ENCODE peak calls at places on chromosomes 4 and X, in ten cellular contexts. X, T, G, L, D, M, N, W, I and C are unnamed samples.

GRCh38 chr4:166077782-166078181 is 204.7 kb downstream of the TLL1 start:
- DNase-seq in G (no peak), M (no peak), T (no peak), L (no peak), I (no peak), X (no peak), N (no peak), D (no peak), W (no peak), C (no peak)

GRCh38 chr4:83335691-83336090 is 1.0 kb upstream of the HPSE start:
- DNase-seq in D (no peak), I (no peak), M (no peak), G (no peak), X (no peak), N (no peak), W (no peak), L (no peak), T (peak), C (no peak)

GRCh38 chr4:76747613-76748012 is 150.3 kb downstream of the SOWAHB start:
- DNase-seq in T (peak), X (no peak), I (no peak), M (no peak), D (no peak), L (no peak), G (no peak), N (no peak), W (no peak), C (no peak)

GRCh38 chr4:98689507-98690174 is 31.2 kb upstream of the TSPAN5 start:
- DNase-seq in L (no peak), X (no peak), M (no peak), N (no peak), I (no peak), D (no peak), T (no peak), G (no peak), W (no peak), C (no peak)

GRCh38 chrX:155086202-155086840 is 15.0 kb downstream of the BRCC3 start:
- DNase-seq in I (no peak), D (no peak), L (peak), G (no peak), M (no peak), N (peak), T (peak), W (no peak), X (peak), C (no peak)

GRCh38 chr4:38085394-38086150 is 125.4 kb downstream of the PTTG2 start:
- DNase-seq in X (no peak), W (no peak), M (no peak), N (no peak), T (no peak), D (no peak), G (no peak), I (no peak), L (no peak), C (no peak)

GRCh38 chrX:49053223-49054072 is 5.4 kb upstream of the CCDC120 start:
- DNase-seq in I (peak), T (peak), G (no peak), N (peak), W (no peak), X (peak), L (peak), D (no peak), M (peak), C (no peak)

GRCh38 chr4:47598320-47598719 is 113.2 kb downstream of the ATP10D start:
- DNase-seq in D (no peak), T (no peak), W (no peak), M (no peak), N (no peak), L (no peak), X (peak), I (no peak), G (no peak), C (no peak)

GRCh38 chr4:16237715-16238114 is 11.4 kb upstream of the TAPT1 start:
- DNase-seq in N (no peak), M (no peak), D (no peak), W (no peak), X (no peak), G (no peak), I (no peak), T (no peak), L (no peak), C (no peak)

GRCh38 chrX:49761481-49761880 is 65.7 kb upstream of the PAGE1 start:
- DNase-seq in M (no peak), N (no peak), L (no peak), X (peak), G (no peak), D (no peak), T (peak), I (no peak), W (no peak), C (no peak)

GRCh38 chrX:54357414-54358377 is at the start of gene WNK3:
- DNase-seq in I (no peak), G (no peak), X (peak), W (peak), M (peak), N (peak), T (peak), D (peak), L (peak), C (no peak)

GRCh38 chr4:177393236-177393635 is 49.0 kb downstream of the AGA start:
- DNase-seq in D (no peak), G (no peak), I (no peak), W (no peak), L (no peak), X (no peak), N (no peak), T (no peak), M (no peak), C (no peak)

GRCh38 chr4:15695240-15695699 is 7.6 kb upstream of the BST1 start:
- DNase-seq in N (no peak), D (no peak), G (peak), W (no peak), I (no peak), T (peak), X (peak), L (no peak), M (peak), C (peak)

GRCh38 chrX:57453901-57454300 is 137.9 kb upstream of the ZXDB start:
- DNase-seq in M (no peak), T (no peak), G (no peak), W (no peak), D (no peak), I (peak), L (no peak), N (no peak), X (peak), C (no peak)

GRCh38 chr4:13523591-13524503 is 20.5 kb downstream of the NKX3-2 start:
- DNase-seq in G (no peak), D (no peak), L (no peak), N (no peak), X (no peak), W (no peak), I (no peak), T (no peak), M (no peak), C (no peak)

GRCh38 chr4:138658518-138658917 is 357.1 kb upstream of the NOCT start:
- DNase-seq in I (no peak), N (no peak), D (no peak), W (no peak), G (no peak), T (no peak), L (no peak), M (no peak), X (no peak), C (no peak)

GRCh38 chr4:77155631-77156345 is 1.2 kb upstream of the CCNG2 start:
- DNase-seq in G (no peak), T (no peak), L (no peak), W (no peak), D (no peak), X (no peak), I (no peak), M (no peak), N (no peak), C (no peak)

GRCh38 chr4:23373269-23373668 is 516.6 kb downstream of the PPARGC1A start:
- DNase-seq in N (peak), T (no peak), W (no peak), L (no peak), G (no peak), I (no peak), M (peak), X (peak), D (no peak), C (peak)

GRCh38 chrX:123803331-123803983 is 56.4 kb upstream of the XIAP start:
- DNase-seq in L (peak), G (no peak), D (no peak), M (peak), I (peak), T (peak), N (no peak), X (peak), W (no peak), C (peak)

GRCh38 chr4:154617820-154618317 is 5.4 kb upstream of the FGG start:
- DNase-seq in N (no peak), M (no peak), T (no peak), D (no peak), X (no peak), W (no peak), L (no peak), G (no peak), I (no peak), C (no peak)

DNA sequence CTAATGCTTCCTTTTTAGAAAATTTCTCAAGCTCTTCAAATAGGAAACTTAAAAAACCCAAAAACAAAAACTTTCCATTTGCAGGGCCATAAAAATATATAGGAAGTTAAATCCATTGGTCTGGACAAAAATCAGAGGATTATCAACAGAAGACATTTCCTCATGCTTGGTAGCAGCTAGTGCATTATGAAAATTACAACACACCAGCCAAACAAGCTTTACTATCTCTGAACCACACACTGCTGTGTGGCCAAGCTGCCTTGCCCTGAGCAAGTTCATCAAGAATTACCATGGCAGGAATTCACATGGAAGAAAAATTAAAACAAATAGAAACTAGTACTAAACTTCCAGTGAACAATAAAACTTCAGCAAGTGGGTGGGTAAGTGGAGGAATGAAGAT is 3.6 kb downstream of the USP46 start:
- DNase-seq in N (no peak), M (no peak), D (no peak), T (no peak), W (no peak), G (no peak), X (peak), L (no peak), I (no peak), C (no peak)
- H3K4me3 ChIP-seq in N (no peak), M (no peak), D (no peak), T (no peak), W (no peak), G (no peak), X (no peak), L (no peak), I (no peak), C (no peak)

DNA sequence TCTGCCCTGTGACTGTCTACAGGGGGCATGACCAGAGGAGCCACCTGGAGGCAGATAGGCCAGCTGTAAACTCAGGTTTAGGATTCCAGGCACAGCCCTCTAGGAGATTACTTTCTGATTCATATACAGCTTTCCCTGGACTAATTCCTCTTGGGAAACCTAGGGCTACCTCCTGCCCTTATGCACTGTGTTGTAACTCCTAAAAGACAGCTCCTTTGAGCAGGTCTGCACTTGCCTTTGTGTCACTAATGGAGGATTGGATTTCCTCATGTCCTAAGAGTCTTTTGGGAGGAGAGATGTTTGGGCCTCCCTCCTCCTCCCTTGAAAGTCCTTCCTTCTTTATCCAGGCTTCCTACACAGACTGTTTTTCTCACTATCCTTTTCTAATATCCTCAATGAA is 202.0 kb downstream of the PCDH19 start:
- DNase-seq in N (no peak), W (no peak), L (no peak), T (no peak), I (no peak), X (no peak), M (no peak), D (no peak), G (no peak), C (no peak)
- TF ChIP-seq CTCF in N (no peak), W (no peak), L (no peak), T (no peak), I (no peak), X (no peak), M (no peak), D (no peak), G (no peak), C (no peak)

GRCh38 chrX:153879741-153880439 is 6.1 kb downstream of the L1CAM start:
- DNase-seq in L (no peak), X (no peak), G (no peak), W (no peak), D (no peak), N (no peak), M (no peak), T (no peak), I (no peak), C (no peak)

GRCh38 chrX:153880440-153880815 is 5.5 kb downstream of the L1CAM start:
- DNase-seq in M (no peak), L (no peak), D (no peak), W (no peak), I (no peak), G (no peak), N (no peak), X (no peak), T (no peak), C (no peak)

GRCh38 chrX:153877571-153878261 is 8.3 kb downstream of the L1CAM start:
- DNase-seq in X (no peak), N (no peak), M (no peak), I (no peak), L (no peak), T (no peak), G (no peak), D (no peak), W (no peak), C (no peak)

GRCh38 chrX:153878969-153879653 is 6.9 kb downstream of the L1CAM start:
- DNase-seq in W (no peak), I (no peak), L (no peak), X (no peak), D (no peak), M (no peak), G (no peak), T (no peak), N (no peak), C (no peak)

GRCh38 chrX:153878285-153878779 is 7.6 kb downstream of the L1CAM start:
- DNase-seq in N (no peak), I (no peak), X (no peak), G (no peak), T (no peak), D (no peak), L (no peak), M (no peak), W (no peak), C (no peak)
- H3K4me3 ChIP-seq in N (no peak), I (no peak), X (no peak), G (no peak), T (no peak), D (no peak), L (no peak), M (no peak), W (no peak), C (no peak)

GRCh38 chr4:44927361-44928061 is 201.2 kb upstream of the GNPDA2 start:
- DNase-seq in D (no peak), N (no peak), W (no peak), G (no peak), M (no peak), I (no peak), X (peak), T (peak), L (no peak), C (no peak)
- TF ChIP-seq CTCF in D (peak), N (peak), W (peak), G (no peak), M (peak), I (peak), X (peak), T (peak), L (no peak), C (peak)

GRCh38 chr4:54032558-54033135 is 31.8 kb downstream of the CHIC2 start:
- DNase-seq in X (no peak), N (no peak), M (no peak), T (no peak), L (no peak), G (no peak), D (no peak), I (no peak), W (no peak), C (no peak)
- H3K4me3 ChIP-seq in X (no peak), N (no peak), M (no peak), T (no peak), L (no peak), G (no peak), D (no peak), I (no peak), W (no peak), C (peak)

GRCh38 chrX:34058005-34058404 is 74.1 kb downstream of the FAM47A start:
- DNase-seq in M (no peak), I (no peak), X (no peak), T (no peak), D (no peak), L (no peak), W (no peak), N (no peak), G (no peak), C (no peak)
- TF ChIP-seq CTCF in M (no peak), I (no peak), X (no peak), T (no peak), D (no peak), L (no peak), W (no peak), N (no peak), G (no peak), C (no peak)

DNA sequence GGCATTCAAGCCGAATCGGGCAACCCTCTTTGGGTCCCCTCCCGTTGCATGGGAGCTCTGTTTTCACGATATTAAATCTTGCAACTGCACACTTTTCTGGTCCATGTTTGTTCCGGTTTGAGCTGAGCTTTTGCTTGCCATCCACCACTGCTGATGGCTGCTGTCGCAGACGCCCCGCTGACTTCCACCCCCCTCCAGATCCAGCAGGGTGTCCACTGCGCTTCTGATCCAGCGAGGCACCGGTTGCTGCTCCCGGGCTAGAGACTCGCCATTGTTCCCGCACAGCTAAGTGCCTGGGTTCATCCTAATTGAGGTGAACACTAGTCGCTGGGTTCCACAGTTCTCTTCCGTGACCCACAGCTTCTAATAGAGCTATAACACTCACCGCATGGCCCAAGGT is 13.3 kb downstream of the ACOX3 start:
- DNase-seq in D (no peak), N (no peak), L (no peak), X (no peak), G (no peak), M (no peak), I (no peak), W (no peak), T (no peak), C (no peak)
- H3K4me3 ChIP-seq in D (peak), N (peak), L (peak), X (peak), G (peak), M (peak), I (peak), W (peak), T (peak), C (peak)